ENCODE peak calls at places on chromosome 13, in four cellular contexts. One of them, this sample, is unnamed.

GRCh38 chr13:46184277-46184699 is 2.3 kb upstream of the LCP1 start:
- DNase-seq in choroid plexus epithelial cell: peak
- DNase-seq in mucosa of gallbladder: peak
- DNase-seq in stimulated activated CD8-positive, alpha-beta memory T cell treated with anti-CD3 and anti-CD28 coated beads, Interleukin-12 subunit alpha, Interleukin-12 subunit beta, amount 100 ng/mL, for 1 hour: peak
- DNase-seq in this sample: peak

GRCh38 chr13:50584856-50585580 is 258.5 kb downstream of the DLEU7 start:
- DNase-seq in choroid plexus epithelial cell: no peak
- DNase-seq in mucosa of gallbladder: no peak
- DNase-seq in stimulated activated CD8-positive, alpha-beta memory T cell treated with anti-CD3 and anti-CD28 coated beads, Interleukin-12 subunit alpha, Interleukin-12 subunit beta, amount 100 ng/mL, for 1 hour: no peak
- DNase-seq in this sample: no peak

GRCh38 chr13:48976677-48977625 is 1.2 kb downstream of the FNDC3A start:
- DNase-seq in choroid plexus epithelial cell: peak
- DNase-seq in mucosa of gallbladder: no peak
- DNase-seq in stimulated activated CD8-positive, alpha-beta memory T cell treated with anti-CD3 and anti-CD28 coated beads, Interleukin-12 subunit alpha, Interleukin-12 subunit beta, amount 100 ng/mL, for 1 hour: no peak
- DNase-seq in this sample: no peak

GRCh38 chr13:25276748-25277147 is 10.5 kb downstream of the MTMR6 start:
- DNase-seq in choroid plexus epithelial cell: peak
- DNase-seq in mucosa of gallbladder: no peak
- DNase-seq in stimulated activated CD8-positive, alpha-beta memory T cell treated with anti-CD3 and anti-CD28 coated beads, Interleukin-12 subunit alpha, Interleukin-12 subunit beta, amount 100 ng/mL, for 1 hour: no peak
- DNase-seq in this sample: no peak

GRCh38 chr13:113860579-113861432 is 3.1 kb downstream of the GAS6 start:
- DNase-seq in choroid plexus epithelial cell: peak
- DNase-seq in mucosa of gallbladder: peak
- DNase-seq in stimulated activated CD8-positive, alpha-beta memory T cell treated with anti-CD3 and anti-CD28 coated beads, Interleukin-12 subunit alpha, Interleukin-12 subunit beta, amount 100 ng/mL, for 1 hour: no peak
- DNase-seq in this sample: no peak

GRCh38 chr13:76773695-76774094 is 112.5 kb downstream of the KCTD12 start:
- DNase-seq in choroid plexus epithelial cell: no peak
- DNase-seq in mucosa of gallbladder: no peak
- DNase-seq in stimulated activated CD8-positive, alpha-beta memory T cell treated with anti-CD3 and anti-CD28 coated beads, Interleukin-12 subunit alpha, Interleukin-12 subunit beta, amount 100 ng/mL, for 1 hour: no peak
- DNase-seq in this sample: no peak

GRCh38 chr13:28533049-28533436 is 38.1 kb upstream of the FLT1 start:
- DNase-seq in choroid plexus epithelial cell: peak
- DNase-seq in mucosa of gallbladder: no peak
- DNase-seq in stimulated activated CD8-positive, alpha-beta memory T cell treated with anti-CD3 and anti-CD28 coated beads, Interleukin-12 subunit alpha, Interleukin-12 subunit beta, amount 100 ng/mL, for 1 hour: no peak
- DNase-seq in this sample: no peak

GRCh38 chr13:39347926-39348901 is 254.8 kb downstream of the LHFPL6 start:
- DNase-seq in choroid plexus epithelial cell: peak
- DNase-seq in mucosa of gallbladder: no peak
- DNase-seq in stimulated activated CD8-positive, alpha-beta memory T cell treated with anti-CD3 and anti-CD28 coated beads, Interleukin-12 subunit alpha, Interleukin-12 subunit beta, amount 100 ng/mL, for 1 hour: no peak
- DNase-seq in this sample: no peak

GRCh38 chr13:29849731-29850212 is 645 bp downstream of the UBL3 start:
- DNase-seq in choroid plexus epithelial cell: peak
- DNase-seq in mucosa of gallbladder: peak
- DNase-seq in stimulated activated CD8-positive, alpha-beta memory T cell treated with anti-CD3 and anti-CD28 coated beads, Interleukin-12 subunit alpha, Interleukin-12 subunit beta, amount 100 ng/mL, for 1 hour: peak
- DNase-seq in this sample: peak

GRCh38 chr13:74070065-74070464 is 64.1 kb downstream of the KLF12 start:
- DNase-seq in choroid plexus epithelial cell: no peak
- DNase-seq in mucosa of gallbladder: no peak
- DNase-seq in stimulated activated CD8-positive, alpha-beta memory T cell treated with anti-CD3 and anti-CD28 coated beads, Interleukin-12 subunit alpha, Interleukin-12 subunit beta, amount 100 ng/mL, for 1 hour: no peak
- DNase-seq in this sample: peak

GRCh38 chr13:47420568-47420967 is 523.7 kb upstream of the HTR2A start:
- DNase-seq in choroid plexus epithelial cell: peak
- DNase-seq in mucosa of gallbladder: peak
- DNase-seq in stimulated activated CD8-positive, alpha-beta memory T cell treated with anti-CD3 and anti-CD28 coated beads, Interleukin-12 subunit alpha, Interleukin-12 subunit beta, amount 100 ng/mL, for 1 hour: no peak
- DNase-seq in this sample: no peak

GRCh38 chr13:20566424-20566916 is 487 bp upstream of the IFT88 start:
- DNase-seq in choroid plexus epithelial cell: no peak
- DNase-seq in mucosa of gallbladder: no peak
- DNase-seq in stimulated activated CD8-positive, alpha-beta memory T cell treated with anti-CD3 and anti-CD28 coated beads, Interleukin-12 subunit alpha, Interleukin-12 subunit beta, amount 100 ng/mL, for 1 hour: no peak
- DNase-seq in this sample: no peak

GRCh38 chr13:66114127-66114526 is 1116.0 kb downstream of the PCDH9 start:
- DNase-seq in choroid plexus epithelial cell: no peak
- DNase-seq in mucosa of gallbladder: no peak
- DNase-seq in stimulated activated CD8-positive, alpha-beta memory T cell treated with anti-CD3 and anti-CD28 coated beads, Interleukin-12 subunit alpha, Interleukin-12 subunit beta, amount 100 ng/mL, for 1 hour: no peak
- DNase-seq in this sample: no peak

GRCh38 chr13:113491418-113491883 is 940 bp upstream of the DCUN1D2 start:
- DNase-seq in choroid plexus epithelial cell: peak
- DNase-seq in mucosa of gallbladder: no peak
- DNase-seq in stimulated activated CD8-positive, alpha-beta memory T cell treated with anti-CD3 and anti-CD28 coated beads, Interleukin-12 subunit alpha, Interleukin-12 subunit beta, amount 100 ng/mL, for 1 hour: no peak
- DNase-seq in this sample: no peak

GRCh38 chr13:112885782-112886268 is 83.2 kb upstream of the MCF2L start:
- DNase-seq in choroid plexus epithelial cell: peak
- DNase-seq in mucosa of gallbladder: peak
- DNase-seq in stimulated activated CD8-positive, alpha-beta memory T cell treated with anti-CD3 and anti-CD28 coated beads, Interleukin-12 subunit alpha, Interleukin-12 subunit beta, amount 100 ng/mL, for 1 hour: no peak
- DNase-seq in this sample: no peak

GRCh38 chr13:32229443-32229842 is 85.7 kb downstream of the ZAR1L start:
- DNase-seq in choroid plexus epithelial cell: peak
- DNase-seq in mucosa of gallbladder: no peak
- DNase-seq in stimulated activated CD8-positive, alpha-beta memory T cell treated with anti-CD3 and anti-CD28 coated beads, Interleukin-12 subunit alpha, Interleukin-12 subunit beta, amount 100 ng/mL, for 1 hour: no peak
- DNase-seq in this sample: no peak

GRCh38 chr13:72448082-72448481 is 279.3 kb downstream of the MZT1 start:
- DNase-seq in choroid plexus epithelial cell: no peak
- DNase-seq in mucosa of gallbladder: no peak
- DNase-seq in stimulated activated CD8-positive, alpha-beta memory T cell treated with anti-CD3 and anti-CD28 coated beads, Interleukin-12 subunit alpha, Interleukin-12 subunit beta, amount 100 ng/mL, for 1 hour: no peak
- DNase-seq in this sample: no peak

GRCh38 chr13:26978081-26978860 is 193.3 kb downstream of the USP12 start:
- DNase-seq in choroid plexus epithelial cell: no peak
- DNase-seq in mucosa of gallbladder: no peak
- DNase-seq in stimulated activated CD8-positive, alpha-beta memory T cell treated with anti-CD3 and anti-CD28 coated beads, Interleukin-12 subunit alpha, Interleukin-12 subunit beta, amount 100 ng/mL, for 1 hour: no peak
- DNase-seq in this sample: no peak

GRCh38 chr13:105048685-105049084 is 1486.8 kb downstream of the EFNB2 start:
- DNase-seq in choroid plexus epithelial cell: no peak
- DNase-seq in mucosa of gallbladder: no peak
- DNase-seq in stimulated activated CD8-positive, alpha-beta memory T cell treated with anti-CD3 and anti-CD28 coated beads, Interleukin-12 subunit alpha, Interleukin-12 subunit beta, amount 100 ng/mL, for 1 hour: no peak
- DNase-seq in this sample: no peak

GRCh38 chr13:27970382-27971235 is 1.5 kb upstream of the CDX2 start:
- DNase-seq in choroid plexus epithelial cell: no peak
- DNase-seq in mucosa of gallbladder: no peak
- DNase-seq in stimulated activated CD8-positive, alpha-beta memory T cell treated with anti-CD3 and anti-CD28 coated beads, Interleukin-12 subunit alpha, Interleukin-12 subunit beta, amount 100 ng/mL, for 1 hour: no peak
- DNase-seq in this sample: no peak

GRCh38 chr13:108302279-108302678 is 32.8 kb downstream of the TNFSF13B start:
- DNase-seq in choroid plexus epithelial cell: no peak
- DNase-seq in mucosa of gallbladder: no peak
- DNase-seq in stimulated activated CD8-positive, alpha-beta memory T cell treated with anti-CD3 and anti-CD28 coated beads, Interleukin-12 subunit alpha, Interleukin-12 subunit beta, amount 100 ng/mL, for 1 hour: no peak
- DNase-seq in this sample: no peak

GRCh38 chr13:44719857-44720671 is 143.9 kb upstream of the TSC22D1 start:
- DNase-seq in choroid plexus epithelial cell: peak
- DNase-seq in mucosa of gallbladder: no peak
- DNase-seq in stimulated activated CD8-positive, alpha-beta memory T cell treated with anti-CD3 and anti-CD28 coated beads, Interleukin-12 subunit alpha, Interleukin-12 subunit beta, amount 100 ng/mL, for 1 hour: no peak
- DNase-seq in this sample: no peak

GRCh38 chr13:79779761-79780160 is 298.8 kb downstream of the NDFIP2 start:
- DNase-seq in choroid plexus epithelial cell: peak
- DNase-seq in mucosa of gallbladder: no peak
- DNase-seq in stimulated activated CD8-positive, alpha-beta memory T cell treated with anti-CD3 and anti-CD28 coated beads, Interleukin-12 subunit alpha, Interleukin-12 subunit beta, amount 100 ng/mL, for 1 hour: no peak
- DNase-seq in this sample: no peak

GRCh38 chr13:53064721-53065120 is 36.1 kb downstream of the OLFM4 start:
- DNase-seq in choroid plexus epithelial cell: no peak
- DNase-seq in mucosa of gallbladder: no peak
- DNase-seq in stimulated activated CD8-positive, alpha-beta memory T cell treated with anti-CD3 and anti-CD28 coated beads, Interleukin-12 subunit alpha, Interleukin-12 subunit beta, amount 100 ng/mL, for 1 hour: no peak
- DNase-seq in this sample: no peak

GRCh38 chr13:92991687-92992086 is 234.9 kb upstream of the GPC6 start:
- DNase-seq in choroid plexus epithelial cell: peak
- DNase-seq in mucosa of gallbladder: no peak
- DNase-seq in stimulated activated CD8-positive, alpha-beta memory T cell treated with anti-CD3 and anti-CD28 coated beads, Interleukin-12 subunit alpha, Interleukin-12 subunit beta, amount 100 ng/mL, for 1 hour: no peak
- DNase-seq in this sample: no peak

GRCh38 chr13:34675626-34676025 is 266.4 kb upstream of the NBEA start:
- DNase-seq in choroid plexus epithelial cell: peak
- DNase-seq in mucosa of gallbladder: no peak
- DNase-seq in stimulated activated CD8-positive, alpha-beta memory T cell treated with anti-CD3 and anti-CD28 coated beads, Interleukin-12 subunit alpha, Interleukin-12 subunit beta, amount 100 ng/mL, for 1 hour: no peak
- DNase-seq in this sample: no peak

GRCh38 chr13:93388701-93389100 is 162.1 kb downstream of the GPC6 start:
- DNase-seq in choroid plexus epithelial cell: peak
- DNase-seq in mucosa of gallbladder: no peak
- DNase-seq in stimulated activated CD8-positive, alpha-beta memory T cell treated with anti-CD3 and anti-CD28 coated beads, Interleukin-12 subunit alpha, Interleukin-12 subunit beta, amount 100 ng/mL, for 1 hour: no peak
- DNase-seq in this sample: no peak

GRCh38 chr13:23620211-23620610 is 50.0 kb downstream of the TNFRSF19 start:
- DNase-seq in choroid plexus epithelial cell: no peak
- DNase-seq in mucosa of gallbladder: no peak
- DNase-seq in stimulated activated CD8-positive, alpha-beta memory T cell treated with anti-CD3 and anti-CD28 coated beads, Interleukin-12 subunit alpha, Interleukin-12 subunit beta, amount 100 ng/mL, for 1 hour: no peak
- DNase-seq in this sample: no peak

GRCh38 chr13:43783820-43784219 is 3.0 kb downstream of the ENOX1 start:
- DNase-seq in choroid plexus epithelial cell: peak
- DNase-seq in mucosa of gallbladder: no peak
- DNase-seq in stimulated activated CD8-positive, alpha-beta memory T cell treated with anti-CD3 and anti-CD28 coated beads, Interleukin-12 subunit alpha, Interleukin-12 subunit beta, amount 100 ng/mL, for 1 hour: no peak
- DNase-seq in this sample: no peak

GRCh38 chr13:36131931-36132297 is 732 bp upstream of the DCLK1 start:
- DNase-seq in choroid plexus epithelial cell: peak
- DNase-seq in mucosa of gallbladder: no peak
- DNase-seq in stimulated activated CD8-positive, alpha-beta memory T cell treated with anti-CD3 and anti-CD28 coated beads, Interleukin-12 subunit alpha, Interleukin-12 subunit beta, amount 100 ng/mL, for 1 hour: no peak
- DNase-seq in this sample: no peak

GRCh38 chr13:82717249-82717648 is 1165.0 kb downstream of the SLITRK1 start:
- DNase-seq in choroid plexus epithelial cell: peak
- DNase-seq in mucosa of gallbladder: no peak
- DNase-seq in stimulated activated CD8-positive, alpha-beta memory T cell treated with anti-CD3 and anti-CD28 coated beads, Interleukin-12 subunit alpha, Interleukin-12 subunit beta, amount 100 ng/mL, for 1 hour: no peak
- DNase-seq in this sample: no peak

GRCh38 chr13:49858183-49858856 is 65.8 kb upstream of the KPNA3 start:
- DNase-seq in choroid plexus epithelial cell: peak
- DNase-seq in mucosa of gallbladder: no peak
- DNase-seq in stimulated activated CD8-positive, alpha-beta memory T cell treated with anti-CD3 and anti-CD28 coated beads, Interleukin-12 subunit alpha, Interleukin-12 subunit beta, amount 100 ng/mL, for 1 hour: no peak
- DNase-seq in this sample: no peak

GRCh38 chr13:71602327-71602726 is 264.7 kb downstream of the DACH1 start:
- DNase-seq in choroid plexus epithelial cell: no peak
- DNase-seq in mucosa of gallbladder: no peak
- DNase-seq in stimulated activated CD8-positive, alpha-beta memory T cell treated with anti-CD3 and anti-CD28 coated beads, Interleukin-12 subunit alpha, Interleukin-12 subunit beta, amount 100 ng/mL, for 1 hour: no peak
- DNase-seq in this sample: no peak

GRCh38 chr13:114035583-114036501 is 62.0 kb upstream of the C13orf46 start:
- DNase-seq in choroid plexus epithelial cell: peak
- DNase-seq in mucosa of gallbladder: no peak
- DNase-seq in stimulated activated CD8-positive, alpha-beta memory T cell treated with anti-CD3 and anti-CD28 coated beads, Interleukin-12 subunit alpha, Interleukin-12 subunit beta, amount 100 ng/mL, for 1 hour: no peak
- DNase-seq in this sample: no peak

GRCh38 chr13:39577833-39578232 is 25.2 kb downstream of the LHFPL6 start:
- DNase-seq in choroid plexus epithelial cell: no peak
- DNase-seq in mucosa of gallbladder: no peak
- DNase-seq in stimulated activated CD8-positive, alpha-beta memory T cell treated with anti-CD3 and anti-CD28 coated beads, Interleukin-12 subunit alpha, Interleukin-12 subunit beta, amount 100 ng/mL, for 1 hour: no peak
- DNase-seq in this sample: no peak

GRCh38 chr13:50589139-50589538 is 254.4 kb downstream of the DLEU7 start:
- DNase-seq in choroid plexus epithelial cell: peak
- DNase-seq in mucosa of gallbladder: no peak
- DNase-seq in stimulated activated CD8-positive, alpha-beta memory T cell treated with anti-CD3 and anti-CD28 coated beads, Interleukin-12 subunit alpha, Interleukin-12 subunit beta, amount 100 ng/mL, for 1 hour: no peak
- DNase-seq in this sample: no peak

This sample was measured in T-helper 22 cell.